ENCODE peak calls at places on chromosomes 4 and X, in seven cellular contexts. F is posterior vena cava; Q is fibroblast of the conjunctiva; Z is HEK293T; B is stimulated activated CD8-positive, alpha-beta memory T cell treated with anti-CD3 and anti-CD28 coated beads, Interleukin-4, amount 100 ng/mL, for 1 hour; D is prostate gland; J is amygdala. M is an unnamed sample.

GRCh38 chrX:64195862-64196261 is 9.6 kb downstream of the AMER1 start:
- DNase-seq in D (no peak), J (no peak), Q (no peak), Z (no peak), B (no peak), F (no peak), M (no peak)

GRCh38 chrX:45267007-45267406 is 66.3 kb upstream of the DIPK2B start:
- DNase-seq in F (no peak), J (no peak), B (no peak), Z (no peak), Q (no peak), D (no peak), M (no peak)

GRCh38 chr4:47705326-47705981 is 132.4 kb downstream of the CORIN start:
- DNase-seq in J (no peak), D (no peak), B (no peak), Q (peak), Z (peak), F (no peak), M (no peak)

GRCh38 chrX:54427837-54428424 is 12.3 kb upstream of the TSR2 start:
- DNase-seq in B (no peak), Q (no peak), J (no peak), F (no peak), Z (no peak), D (no peak), M (no peak)

GRCh38 chr4:86498560-86499166 is 95.5 kb upstream of the PTPN13 start:
- DNase-seq in Q (peak), J (no peak), D (peak), Z (peak), F (no peak), B (no peak), M (no peak)

GRCh38 chrX:153669174-153669890 is 4.3 kb downstream of the PNCK start:
- DNase-seq in D (no peak), J (no peak), Z (peak), F (peak), B (no peak), Q (no peak), M (no peak)

GRCh38 chr4:78775278-78776030 is 696 bp upstream of the BMP2K start:
- DNase-seq in D (peak), Q (peak), J (peak), B (peak), Z (peak), F (peak), M (peak)

GRCh38 chr4:184769285-184769825 is 35.5 kb upstream of the CENPU start:
- DNase-seq in D (no peak), J (no peak), B (no peak), Q (no peak), Z (no peak), F (no peak), M (no peak)